ENCODE peak calls at places on chromosomes 5 and 9, in eight cellular contexts. I is hypothalamus; X is CD4-positive, alpha-beta memory T cell; A is stimulated activated CD4-positive, alpha-beta T cell treated with anti-CD3 and anti-CD28 coated beads, Interleukin-4, amount 100 ng/mL, for 24 hours; O is activated T-cell treated with anti-CD3 and anti-CD28 coated beads for 1 hour; J is stimulated activated CD8-positive, alpha-beta memory T cell treated with anti-CD3 and anti-CD28 coated beads, Interleukin-15, amount 100 ng/mL, for 4 hours; Z is RWPE1; S is CD8-positive, alpha-beta memory T cell. B is an unnamed sample.

GRCh38 chr5:116864157-116864837 is 289.7 kb upstream of the SEMA6A start:
- DNase-seq in J (no peak), O (no peak), I (no peak), X (no peak), Z (no peak), A (no peak), S (no peak), B (no peak)

GRCh38 chr9:104983491-104983890 is 55.5 kb upstream of the ABCA1 start:
- DNase-seq in S (no peak), Z (no peak), J (no peak), O (no peak), A (no peak), X (no peak), I (no peak), B (no peak)

GRCh38 chr5:150582281-150582791 is 58.1 kb upstream of the SYNPO start:
- DNase-seq in X (no peak), J (no peak), O (no peak), A (no peak), I (no peak), Z (no peak), S (no peak), B (no peak)

GRCh38 chr9:37037744-37038640 is 3.9 kb upstream of the PAX5 start:
- DNase-seq in J (no peak), X (no peak), A (no peak), S (no peak), Z (no peak), I (no peak), O (no peak), B (no peak)

GRCh38 chr5:115815693-115816225 is 700 bp downstream of the CDO1 start:
- DNase-seq in X (no peak), J (no peak), O (no peak), I (no peak), S (no peak), Z (no peak), A (no peak), B (no peak)

GRCh38 chr5:123487298-123487697 is 24.7 kb upstream of the CSNK1G3 start:
- DNase-seq in Z (no peak), A (no peak), O (no peak), J (no peak), I (no peak), X (no peak), S (no peak), B (no peak)

GRCh38 chr5:145936401-145937131 is at the start of gene SH3RF2:
- DNase-seq in J (no peak), X (no peak), I (peak), Z (peak), O (no peak), A (peak), S (no peak), B (no peak)

GRCh38 chr5:102296229-102296817 is at the start of gene SLCO4C1:
- DNase-seq in X (peak), Z (peak), I (peak), O (peak), A (peak), J (peak), S (peak), B (no peak)

GRCh38 chr9:86614871-86615849 is 260.9 kb upstream of the TUT7 start:
- DNase-seq in I (no peak), S (no peak), O (no peak), A (peak), X (no peak), J (no peak), Z (no peak), B (no peak)

GRCh38 chr5:122154910-122155309 is 25.6 kb downstream of the ZNF474 start:
- DNase-seq in X (no peak), J (no peak), A (no peak), I (no peak), S (no peak), Z (no peak), O (no peak), B (no peak)

B was measured in esophagus squamous epithelium.